ENCODE peak calls at places on chromosome 10, in seven cellular contexts. I is bronchial epithelial cell, O is glutamatergic neuron, T is KG1, P is hepatic stellate cell, E is kidney tubule cell, Z is globus pallidus. M is an unnamed sample.

GRCh38 chr10:13631594-13631993 is 44.8 kb downstream of the PRPF18 start:
- DNase-seq in P (no peak), Z (peak), T (no peak), E (no peak), I (no peak), O (no peak), M (no peak)

GRCh38 chr10:71288461-71288860 is 30.6 kb upstream of the SLC29A3 start:
- DNase-seq in O (no peak), T (no peak), I (no peak), P (no peak), E (no peak), Z (no peak), M (no peak)

GRCh38 chr10:58299580-58299979 is 30.6 kb downstream of the CISD1 start:
- DNase-seq in Z (peak), I (peak), O (peak), P (peak), E (peak), T (peak), M (no peak)

GRCh38 chr10:133379152-133379800 is at the start of gene PAOX:
- DNase-seq in Z (peak), O (peak), T (no peak), E (peak), P (peak), I (peak), M (peak)

GRCh38 chr10:29189272-29189671 is 99.6 kb upstream of the LYZL1 start:
- DNase-seq in Z (no peak), O (no peak), E (no peak), P (no peak), T (no peak), I (no peak), M (no peak)

GRCh38 chr10:59945590-59945989 is 39.2 kb upstream of the CCDC6 start:
- DNase-seq in T (no peak), E (no peak), I (peak), Z (no peak), P (no peak), O (no peak), M (no peak)

GRCh38 chr10:96995851-96996250 is 163.8 kb downstream of the LCOR start:
- DNase-seq in Z (no peak), P (no peak), O (no peak), I (peak), E (peak), T (no peak), M (no peak)

GRCh38 chr10:97543025-97543546 is 29.5 kb upstream of the ANKRD2 start:
- DNase-seq in T (peak), O (no peak), I (peak), E (peak), Z (peak), P (peak), M (peak)

GRCh38 chr10:95289003-95289920 is 1.5 kb downstream of the PDLIM1 start:
- DNase-seq in O (no peak), P (peak), I (no peak), T (no peak), Z (no peak), E (peak), M (no peak)

GRCh38 chr10:12235116-12235694 is 39.2 kb downstream of the CDC123 start:
- DNase-seq in P (peak), O (no peak), T (no peak), E (no peak), I (peak), Z (no peak), M (no peak)

GRCh38 chr10:28291881-28292297 is 11.0 kb downstream of the MPP7 start:
- DNase-seq in T (no peak), O (no peak), Z (no peak), E (peak), P (peak), I (peak), M (no peak)

GRCh38 chr10:4405828-4406227 is 420.2 kb upstream of the AKR1E2 start:
- DNase-seq in O (no peak), P (no peak), E (no peak), T (no peak), Z (no peak), I (no peak), M (no peak)

GRCh38 chr10:104328916-104329710 is 9.2 kb downstream of the ITPRIP start:
- DNase-seq in P (peak), T (peak), I (peak), Z (peak), E (peak), O (peak), M (peak)

GRCh38 chr10:50310560-50311174 is 59.4 kb upstream of the ASAH2 start:
- DNase-seq in T (no peak), O (peak), E (peak), Z (no peak), I (peak), P (no peak), M (no peak)

M was measured in posterior vena cava.